ENCODE peak calls at places on chromosomes 6 and 20, in four cellular contexts. J is K562, T is GM12878, X is HepG2. B is an unnamed sample.

GRCh38 chr6:104625536-104625935 is 234.2 kb downstream of the HACE1 start:
- DNase-seq in T (no peak), X (no peak), J (no peak), B (no peak)

GRCh38 chr6:44309092-44309491 is 4.1 kb downstream of the AARS2 start:
- DNase-seq in J (no peak), T (no peak), X (no peak), B (no peak)

GRCh38 chr20:63121246-63121645 is 94.7 kb downstream of the YTHDF1 start:
- DNase-seq in J (no peak), X (no peak), T (no peak), B (no peak)

GRCh38 chr6:127466416-127466815 is 7.2 kb upstream of the KIAA0408 start:
- DNase-seq in J (no peak), X (no peak), T (no peak), B (no peak)

GRCh38 chr20:38181971-38182370 is 16.9 kb upstream of the TGM2 start:
- DNase-seq in X (no peak), T (no peak), J (no peak), B (no peak)

GRCh38 chr6:124970243-124970642 is 8.0 kb downstream of the RNF217 start:
- DNase-seq in J (no peak), X (no peak), T (no peak), B (no peak)

GRCh38 chr20:32004963-32005362 is 5.3 kb upstream of the CCM2L start:
- DNase-seq in J (peak), T (no peak), X (no peak), B (no peak)

GRCh38 chr6:107113460-107114212 is 1.7 kb downstream of the BEND3 start:
- DNase-seq in T (no peak), X (no peak), J (no peak), B (no peak)

GRCh38 chr6:36195471-36196048 is 984 bp upstream of the BRPF3 start:
- DNase-seq in X (no peak), T (no peak), J (no peak), B (no peak)

GRCh38 chr6:89566930-89567634 is 71.5 kb downstream of the LYRM2 start:
- DNase-seq in T (no peak), J (no peak), X (peak), B (no peak)

GRCh38 chr6:88512951-88513350 is 346.8 kb upstream of the CNR1 start:
- DNase-seq in X (no peak), J (no peak), T (no peak), B (no peak)

GRCh38 chr6:42460892-42461291 is 9.2 kb upstream of the TRERF1 start:
- DNase-seq in J (no peak), T (no peak), X (no peak), B (no peak)

GRCh38 chr6:125888989-125889656 is 67.4 kb upstream of the HINT3 start:
- DNase-seq in X (peak), J (peak), T (no peak), B (no peak)

GRCh38 chr20:19026121-19026878 is 186.1 kb upstream of the SLC24A3 start:
- DNase-seq in J (no peak), X (no peak), T (peak), B (peak)

GRCh38 chr20:41276317-41276751 is 41.2 kb downstream of the ZHX3 start:
- DNase-seq in X (no peak), J (no peak), T (no peak), B (no peak)
- TF ChIP-seq TAF1 in X (no peak), J (no peak), T (no peak), B (no peak)

GRCh38 chr20:13824459-13824858 is 39.6 kb downstream of the NDUFAF5 start:
- DNase-seq in J (no peak), X (no peak), T (no peak), B (no peak)
- TF ChIP-seq POLR2AphosphoS5 in J (no peak), X (no peak), T (no peak), B (no peak)

GRCh38 chr6:136822379-136823127 is at the start of gene PEX7:
- DNase-seq in X (peak), T (peak), J (peak), B (peak)
- TF ChIP-seq POLR2A in X (no peak), T (peak), J (peak), B (peak)

GRCh38 chr20:34355427-34355826 is 7.6 kb upstream of the ITCH start:
- DNase-seq in X (no peak), T (no peak), J (no peak), B (no peak)
- TF ChIP-seq TAF1 in X (no peak), T (no peak), J (no peak), B (no peak)

GRCh38 chr6:117456255-117456654 is 26.2 kb upstream of the DCBLD1 start:
- DNase-seq in X (no peak), T (no peak), J (no peak), B (no peak)
- TF ChIP-seq POLR2AphosphoS5 in X (no peak), T (no peak), J (no peak), B (no peak)

GRCh38 chr6:111118816-111119215 is 31.5 kb downstream of the SLC16A10 start:
- DNase-seq in T (no peak), X (no peak), J (no peak), B (no peak)

GRCh38 chr6:111122458-111123286 is 35.4 kb downstream of the SLC16A10 start:
- DNase-seq in J (no peak), X (no peak), T (no peak), B (no peak)

GRCh38 chr6:111124406-111124805 is 37.1 kb downstream of the SLC16A10 start:
- DNase-seq in T (no peak), J (no peak), X (no peak), B (no peak)

GRCh38 chr6:111119550-111120329 is 32.4 kb downstream of the SLC16A10 start:
- DNase-seq in T (no peak), X (no peak), J (no peak), B (no peak)

DNA sequence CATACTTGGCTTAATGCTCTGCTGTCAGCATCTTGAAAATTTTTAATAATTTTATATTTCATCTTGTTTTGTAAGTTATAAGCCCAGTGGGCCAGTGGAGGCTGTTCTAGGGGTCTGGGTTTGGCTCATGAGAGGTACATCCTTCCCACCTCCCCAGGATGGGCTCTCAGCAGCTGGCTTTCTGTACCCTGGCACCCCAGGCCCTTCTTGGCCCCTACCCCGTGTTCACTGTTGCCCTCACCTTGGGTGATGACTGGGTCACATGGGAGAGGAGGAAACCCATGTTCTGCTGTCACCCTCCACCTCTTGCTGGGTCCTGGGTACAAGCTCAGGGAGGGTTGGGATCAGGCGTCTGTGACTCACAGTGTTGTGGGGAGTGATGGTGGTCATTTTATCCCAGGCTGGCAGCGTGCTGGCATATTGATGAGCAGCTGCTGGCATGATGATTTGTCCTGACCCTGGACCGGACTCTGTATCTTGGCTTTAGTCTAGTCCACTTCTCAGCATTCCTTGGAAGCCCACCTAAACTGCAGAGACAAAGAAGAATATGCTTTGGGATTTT is 34.6 kb downstream of the SLC16A10 start:
- DNase-seq in X (no peak), J (no peak), T (no peak), B (no peak)
- TF ChIP-seq POLR2A in X (no peak), J (no peak), T (no peak), B (no peak)